ENCODE peak calls at places on chromosomes 11 and 22, in four cellular contexts. B is activated effector memory CD4-positive, alpha-beta T cell treated with anti-CD3 and anti-CD28 coated beads, Interleukin-2, amount 50 U/mL, for 16 hours; E is coronary artery; I is lung microvascular endothelial cell. A is an unnamed sample.

GRCh38 chr11:65288706-65289536 is 25.7 kb upstream of the CDC42EP2 start:
- DNase-seq in B (no peak), E (no peak), I (no peak), A (no peak)

GRCh38 chr11:17812286-17813187 is 78.0 kb downstream of the KCNC1 start:
- DNase-seq in B (no peak), E (no peak), I (no peak), A (no peak)

GRCh38 chr11:8258289-8258688 is 5.4 kb downstream of the LMO1 start:
- DNase-seq in B (peak), E (peak), I (no peak), A (no peak)

GRCh38 chr11:120344302-120345004 is 8.2 kb downstream of the ARHGEF12 start:
- DNase-seq in B (peak), E (no peak), I (peak), A (no peak)

GRCh38 chr11:70578831-70579230 is 180.5 kb downstream of the CTTN start:
- DNase-seq in B (peak), E (no peak), I (no peak), A (no peak)

GRCh38 chr11:88167853-88168252 is 7.4 kb downstream of the RAB38 start:
- DNase-seq in B (no peak), E (no peak), I (no peak), A (no peak)

GRCh38 chr11:11612439-11612838 is 9.4 kb downstream of the GALNT18 start:
- DNase-seq in B (no peak), E (no peak), I (no peak), A (no peak)

GRCh38 chr11:11346249-11346648 is 6.8 kb downstream of the CSNK2A3 start:
- DNase-seq in B (no peak), E (no peak), I (no peak), A (no peak)

GRCh38 chr11:26219506-26220117 is 112.3 kb upstream of the ANO3 start:
- DNase-seq in B (no peak), E (no peak), I (peak), A (no peak)

GRCh38 chr11:15852179-15852578 is 504.2 kb downstream of the SOX6 start:
- DNase-seq in B (no peak), E (no peak), I (peak), A (peak)

GRCh38 chr11:68471360-68472340 is 11.1 kb downstream of the PPP6R3 start:
- DNase-seq in B (peak), E (no peak), I (peak), A (peak)

GRCh38 chr11:86592659-86593451 is 79.6 kb downstream of the ME3 start:
- DNase-seq in B (peak), E (no peak), I (peak), A (peak)

GRCh38 chr11:75022289-75022688 is 33.6 kb downstream of the NEU3 start:
- DNase-seq in B (no peak), E (no peak), I (no peak), A (peak)

GRCh38 chr22:17774206-17774927 is at the start of gene BID:
- DNase-seq in B (peak), E (no peak), I (peak), A (no peak)

GRCh38 chr11:112795142-112795815 is 165.9 kb upstream of the NCAM1 start:
- DNase-seq in B (no peak), E (peak), I (peak), A (no peak)

GRCh38 chr11:129418039-129418438 is 42.4 kb downstream of the BARX2 start:
- DNase-seq in B (no peak), E (no peak), I (no peak), A (no peak)

GRCh38 chr11:110362916-110363574 is 66.6 kb upstream of the RDX start:
- DNase-seq in B (no peak), E (no peak), I (peak), A (no peak)

GRCh38 chr11:134581966-134582787 is 170.1 kb upstream of the B3GAT1 start:
- DNase-seq in B (no peak), E (peak), I (no peak), A (no peak)